ENCODE peak calls at places on chromosomes 6 and 20, in seven cellular contexts. B, Z, F, A, C, J and U are unnamed samples.
A peak's percentile ranks its signal among the peaks of the same experiment; 100 is the strongest.

GRCh38 chr6:138203315-138203714 is 15.0 kb downstream of the PBOV1 start:
- DNase-seq in B (no peak), Z (no peak), F (no peak), A (no peak), C (no peak), J (no peak), U (no peak)

GRCh38 chr20:40956926-40957760 is 71.5 kb upstream of the TOP1 start:
- DNase-seq in B (no peak), Z (no peak), F (no peak), A (no peak), C (no peak), J (no peak), U (no peak)

GRCh38 chr20:58623579-58624473 is 27.3 kb upstream of the STX16 start:
- DNase-seq in B (no peak), Z (peak; percentile 45), F (no peak), A (peak; percentile 94), C (peak; percentile 93), J (no peak), U (peak; percentile 100)

GRCh38 chr6:128655978-128656498 is 135.6 kb upstream of the PTPRK start:
- DNase-seq in B (no peak), Z (no peak), F (no peak), A (peak; percentile 85), C (peak; percentile 96), J (no peak), U (peak; percentile 88)

GRCh38 chr6:80132942-80133517 is 26.6 kb downstream of the BCKDHB start:
- DNase-seq in B (peak; percentile 4), Z (peak; percentile 40), F (peak; percentile 14), A (peak; percentile 76), C (peak; percentile 62), J (peak; percentile 52), U (peak; percentile 32)

GRCh38 chr6:161649841-161650240 is 376.0 kb upstream of the AGPAT4 start:
- DNase-seq in B (no peak), Z (no peak), F (no peak), A (no peak), C (no peak), J (no peak), U (no peak)

GRCh38 chr20:45501600-45501999 is 13.8 kb downstream of the SPINT3 start:
- DNase-seq in B (no peak), Z (no peak), F (no peak), A (no peak), C (no peak), J (no peak), U (no peak)

GRCh38 chr6:119430820-119431219 is 81.3 kb upstream of the MAN1A1 start:
- DNase-seq in B (no peak), Z (no peak), F (no peak), A (no peak), C (peak; percentile 10), J (no peak), U (no peak)

GRCh38 chr6:49915035-49915434 is 48.7 kb upstream of the CRISP1 start:
- DNase-seq in B (no peak), Z (no peak), F (peak; percentile 13), A (no peak), C (peak; percentile 76), J (no peak), U (no peak)

GRCh38 chr6:88840806-88841539 is 122.4 kb downstream of the RNGTT start:
- DNase-seq in B (no peak), Z (no peak), F (no peak), A (no peak), C (no peak), J (no peak), U (no peak)

GRCh38 chr6:150720774-150721233 is 121.1 kb downstream of the PLEKHG1 start:
- DNase-seq in B (no peak), Z (no peak), F (no peak), A (peak; percentile 62), C (peak; percentile 96), J (no peak), U (peak; percentile 76)

GRCh38 chr20:19756756-19757486 is 1.1 kb upstream of the RIN2 start:
- DNase-seq in B (no peak), Z (no peak), F (no peak), A (no peak), C (no peak), J (no peak), U (no peak)

GRCh38 chr6:45500924-45501816 is 123.4 kb upstream of the SUPT3H start:
- DNase-seq in B (no peak), Z (no peak), F (no peak), A (no peak), C (no peak), J (no peak), U (no peak)

GRCh38 chr20:21677781-21678180 is 27.7 kb upstream of the PAX1 start:
- DNase-seq in B (no peak), Z (no peak), F (no peak), A (no peak), C (no peak), J (no peak), U (no peak)

GRCh38 chr6:149320745-149321240 is 3.3 kb downstream of the TAB2 start:
- DNase-seq in B (no peak), Z (no peak), F (no peak), A (peak; percentile 36), C (no peak), J (no peak), U (no peak)

GRCh38 chr6:163302747-163303146 is 111.8 kb upstream of the QKI start:
- DNase-seq in B (no peak), Z (no peak), F (no peak), A (peak; percentile 27), C (no peak), J (no peak), U (no peak)

GRCh38 chr20:32241807-32242206 is 34.1 kb downstream of the POFUT1 start:
- DNase-seq in B (no peak), Z (no peak), F (no peak), A (no peak), C (no peak), J (no peak), U (no peak)

GRCh38 chr6:31663961-31664789 is 622 bp downstream of the GPANK1 start:
- DNase-seq in B (no peak), Z (no peak), F (peak; percentile 47), A (peak; percentile 78), C (peak; percentile 74), J (no peak), U (peak; percentile 73)

DNA sequence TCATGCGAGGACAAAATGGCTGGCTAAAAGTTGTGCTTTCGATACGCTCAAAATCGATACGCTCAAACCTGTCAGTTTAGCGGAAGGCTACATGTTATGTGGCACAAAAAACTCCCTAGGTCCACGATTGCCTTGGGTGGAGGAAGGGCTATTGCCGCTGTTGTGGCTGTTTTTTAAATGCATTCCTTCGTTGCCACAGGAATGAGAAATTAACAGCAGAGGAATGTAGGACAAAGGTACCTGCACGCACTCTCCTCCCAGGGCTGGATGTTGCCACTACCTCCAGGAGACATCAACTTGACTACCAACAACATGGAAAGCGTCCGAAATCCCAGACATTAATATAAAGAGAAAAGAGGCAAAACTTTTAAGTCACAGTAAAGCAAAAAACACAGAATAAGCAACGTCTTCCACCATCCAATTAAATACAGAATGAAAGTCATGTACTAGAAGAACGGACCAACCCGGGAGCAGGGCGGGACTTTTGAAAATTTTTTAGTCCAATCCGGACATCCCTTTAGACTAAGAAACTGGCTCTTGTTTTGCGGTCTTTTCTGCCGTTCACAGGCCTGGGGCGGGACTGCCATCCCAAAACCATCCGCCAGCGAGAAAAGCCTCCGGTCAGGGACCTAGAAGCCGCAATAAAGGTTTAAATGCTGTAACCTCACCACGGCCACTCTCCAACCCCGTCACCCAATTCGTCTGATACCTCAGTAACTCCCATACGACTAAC is 32.1 kb upstream of the HFE start:
- DNase-seq in B (peak; percentile 81), Z (peak; percentile 80), F (peak; percentile 84), A (peak; percentile 98), C (peak; percentile 95), J (peak; percentile 97), U (peak; percentile 86)
- TF ChIP-seq CTCF in B (no peak), Z (no peak), F (peak; percentile 14), A (no peak), C (peak; percentile 20), J (no peak), U (no peak)

GRCh38 chr6:157946053-157946617 is 35.5 kb upstream of the SYNJ2 start:
- DNase-seq in B (no peak), Z (no peak), F (no peak), A (no peak), C (no peak), J (no peak), U (no peak)

GRCh38 chr6:157944983-157945931 is 36.4 kb upstream of the SYNJ2 start:
- DNase-seq in B (no peak), Z (no peak), F (no peak), A (no peak), C (no peak), J (no peak), U (no peak)

GRCh38 chr6:157943964-157944283 is 37.7 kb upstream of the SYNJ2 start:
- DNase-seq in B (no peak), Z (no peak), F (no peak), A (no peak), C (no peak), J (no peak), U (no peak)

GRCh38 chr6:157943249-157943963 is 38.3 kb upstream of the SYNJ2 start:
- DNase-seq in B (no peak), Z (no peak), F (no peak), A (no peak), C (no peak), J (no peak), U (no peak)

DNA sequence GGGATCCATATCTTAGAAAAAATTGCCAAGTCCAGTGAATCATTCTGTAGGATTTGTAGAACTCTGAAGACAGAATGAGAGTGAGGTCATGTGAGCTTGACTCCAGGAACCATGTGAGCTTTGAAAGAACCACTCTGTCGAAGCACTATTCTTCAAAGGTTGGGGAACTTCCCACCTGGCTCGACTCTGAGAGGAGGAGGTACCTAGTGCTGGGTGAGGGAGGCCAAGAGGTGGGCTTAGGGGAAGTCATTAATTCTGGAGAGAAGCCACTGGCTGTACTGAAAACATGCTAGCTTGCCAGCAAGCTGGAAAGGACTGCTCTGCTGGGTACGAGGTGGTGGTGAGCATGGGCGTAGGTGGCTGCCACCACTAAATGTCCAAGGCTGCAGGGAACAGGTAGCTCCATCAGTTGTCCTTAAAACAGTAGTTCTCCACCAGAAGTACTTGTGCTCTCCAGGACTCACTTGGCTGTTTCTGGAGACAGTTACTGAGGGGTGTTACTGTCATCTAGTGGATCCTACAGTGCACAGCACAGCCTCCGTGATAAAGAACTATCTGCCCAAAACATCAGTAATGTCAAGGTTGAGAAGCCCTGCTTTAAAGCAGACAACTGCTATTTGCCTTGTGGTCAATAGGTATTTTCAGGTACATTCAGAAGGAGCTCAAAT is 34.7 kb upstream of the SYNJ2 start:
- DNase-seq in B (no peak), Z (no peak), F (no peak), A (peak; percentile 26), C (no peak), J (peak; percentile 22), U (no peak)
- TF ChIP-seq CTCF in B (peak; percentile 36), Z (no peak), F (no peak), A (peak; percentile 37), C (peak; percentile 15), J (peak; percentile 72), U (peak; percentile 49)

GRCh38 chr6:33770833-33771341 is 18.0 kb downstream of the LEMD2 start:
- DNase-seq in B (no peak), Z (no peak), F (no peak), A (no peak), C (no peak), J (no peak), U (peak; percentile 44)
- TF ChIP-seq CTCF in B (no peak), Z (no peak), F (no peak), A (no peak), C (no peak), J (no peak), U (no peak)

DNA sequence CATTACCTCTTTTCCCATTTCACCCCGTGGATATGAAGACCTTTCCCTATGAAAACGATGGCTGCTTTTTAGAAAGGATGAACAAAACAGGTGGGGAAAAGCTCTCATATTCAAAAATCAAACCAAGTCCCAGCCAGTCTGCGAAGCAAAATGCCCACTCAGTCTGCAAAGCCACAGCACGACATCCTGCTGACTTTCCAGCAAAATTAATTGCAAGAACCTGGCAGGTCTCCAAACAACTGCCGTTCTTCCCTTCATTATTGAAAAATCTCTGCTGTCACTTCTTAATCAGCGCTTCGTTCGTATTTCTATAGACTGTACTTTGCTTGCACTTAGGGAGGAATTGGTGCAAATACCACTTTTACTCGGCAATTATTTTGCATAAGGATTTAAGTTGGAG is 222.5 kb downstream of the CBLN4 start:
- DNase-seq in B (no peak), Z (no peak), F (no peak), A (no peak), C (no peak), J (no peak), U (no peak)
- TF ChIP-seq CTCF in B (no peak), Z (no peak), F (no peak), A (no peak), C (no peak), J (no peak), U (no peak)